ENCODE peak calls at places on chromosomes 4 and X, in six cellular contexts. One of them, this sample, is unnamed.

GRCh38 chr4:148112231-148112982 is 329.8 kb downstream of the NR3C2 start:
- DNase-seq in lower lobe of right lung: no peak
- DNase-seq in cardiac fibroblast: peak
- DNase-seq in fibroblast of lung: peak
- DNase-seq in fibroblast of pulmonary artery: peak
- DNase-seq in keratinocyte: no peak
- DNase-seq in this sample: no peak

GRCh38 chr4:82123934-82124333 is 249.9 kb downstream of the HNRNPD start:
- DNase-seq in fibroblast of pulmonary artery: no peak
- DNase-seq in fibroblast of lung: no peak
- DNase-seq in lower lobe of right lung: no peak
- DNase-seq in keratinocyte: no peak
- DNase-seq in cardiac fibroblast: no peak
- DNase-seq in this sample: no peak

GRCh38 chr4:86031927-86032326 is 327.9 kb downstream of the MAPK10 start:
- DNase-seq in keratinocyte: no peak
- DNase-seq in fibroblast of pulmonary artery: peak
- DNase-seq in fibroblast of lung: no peak
- DNase-seq in lower lobe of right lung: no peak
- DNase-seq in cardiac fibroblast: peak
- DNase-seq in this sample: no peak

GRCh38 chr4:20639346-20639745 is 60.9 kb upstream of the PACRGL start:
- DNase-seq in fibroblast of pulmonary artery: peak
- DNase-seq in fibroblast of lung: no peak
- DNase-seq in keratinocyte: no peak
- DNase-seq in cardiac fibroblast: no peak
- DNase-seq in lower lobe of right lung: no peak
- DNase-seq in this sample: no peak

GRCh38 chrX:37993857-37994619 is 12.3 kb upstream of the SYTL5 start:
- DNase-seq in fibroblast of pulmonary artery: no peak
- DNase-seq in fibroblast of lung: no peak
- DNase-seq in lower lobe of right lung: peak
- DNase-seq in cardiac fibroblast: no peak
- DNase-seq in keratinocyte: peak
- DNase-seq in this sample: no peak

GRCh38 chr4:73499996-73500765 is 18.6 kb downstream of the AFM start:
- DNase-seq in keratinocyte: no peak
- DNase-seq in fibroblast of lung: no peak
- DNase-seq in fibroblast of pulmonary artery: peak
- DNase-seq in cardiac fibroblast: peak
- DNase-seq in lower lobe of right lung: no peak
- DNase-seq in this sample: no peak

GRCh38 chr4:77734928-77735327 is 84.2 kb downstream of the CNOT6L start:
- DNase-seq in lower lobe of right lung: no peak
- DNase-seq in keratinocyte: no peak
- DNase-seq in fibroblast of lung: peak
- DNase-seq in cardiac fibroblast: peak
- DNase-seq in fibroblast of pulmonary artery: peak
- DNase-seq in this sample: no peak

GRCh38 chr4:104494161-104494560 is 533 bp downstream of the CXXC4 start:
- DNase-seq in keratinocyte: no peak
- DNase-seq in lower lobe of right lung: no peak
- DNase-seq in fibroblast of pulmonary artery: peak
- DNase-seq in cardiac fibroblast: no peak
- DNase-seq in fibroblast of lung: no peak
- DNase-seq in this sample: no peak

GRCh38 chrX:102651968-102652744 is 873 bp downstream of the GPRASP1 start:
- DNase-seq in cardiac fibroblast: peak
- DNase-seq in fibroblast of lung: peak
- DNase-seq in fibroblast of pulmonary artery: peak
- DNase-seq in keratinocyte: peak
- DNase-seq in lower lobe of right lung: no peak
- DNase-seq in this sample: no peak

GRCh38 chr4:152448038-152448437 is 87.9 kb downstream of the FBXW7 start:
- DNase-seq in cardiac fibroblast: no peak
- DNase-seq in lower lobe of right lung: no peak
- DNase-seq in fibroblast of lung: no peak
- DNase-seq in keratinocyte: no peak
- DNase-seq in fibroblast of pulmonary artery: no peak
- DNase-seq in this sample: no peak

GRCh38 chr4:161767116-161767515 is 396.7 kb downstream of the FSTL5 start:
- DNase-seq in keratinocyte: no peak
- DNase-seq in lower lobe of right lung: no peak
- DNase-seq in fibroblast of lung: peak
- DNase-seq in fibroblast of pulmonary artery: peak
- DNase-seq in cardiac fibroblast: peak
- DNase-seq in this sample: no peak

GRCh38 chr4:53601251-53601764 is 10.0 kb upstream of the LNX1 start:
- DNase-seq in cardiac fibroblast: peak
- DNase-seq in fibroblast of pulmonary artery: peak
- DNase-seq in lower lobe of right lung: no peak
- DNase-seq in fibroblast of lung: no peak
- DNase-seq in keratinocyte: no peak
- DNase-seq in this sample: no peak

GRCh38 chr4:160117686-160118085 is 1014.8 kb downstream of the RAPGEF2 start:
- DNase-seq in fibroblast of lung: no peak
- DNase-seq in keratinocyte: no peak
- DNase-seq in cardiac fibroblast: no peak
- DNase-seq in lower lobe of right lung: no peak
- DNase-seq in fibroblast of pulmonary artery: no peak
- DNase-seq in this sample: no peak

GRCh38 chrX:38847206-38847902 is 46.1 kb downstream of the MID1IP1 start:
- DNase-seq in lower lobe of right lung: no peak
- DNase-seq in keratinocyte: no peak
- DNase-seq in cardiac fibroblast: no peak
- DNase-seq in fibroblast of lung: no peak
- DNase-seq in fibroblast of pulmonary artery: no peak
- DNase-seq in this sample: no peak

GRCh38 chr4:55004831-55005230 is 120.6 kb downstream of the KDR start:
- DNase-seq in cardiac fibroblast: peak
- DNase-seq in fibroblast of pulmonary artery: peak
- DNase-seq in lower lobe of right lung: no peak
- DNase-seq in keratinocyte: no peak
- DNase-seq in fibroblast of lung: peak
- DNase-seq in this sample: no peak

GRCh38 chrX:78333521-78333920 is 6.1 kb upstream of the CYSLTR1 start:
- DNase-seq in lower lobe of right lung: no peak
- DNase-seq in fibroblast of pulmonary artery: peak
- DNase-seq in keratinocyte: no peak
- DNase-seq in fibroblast of lung: no peak
- DNase-seq in cardiac fibroblast: peak
- DNase-seq in this sample: no peak

GRCh38 chr4:186225848-186226247 is 1.5 kb upstream of the KLKB1 start:
- DNase-seq in fibroblast of lung: no peak
- DNase-seq in keratinocyte: no peak
- DNase-seq in lower lobe of right lung: no peak
- DNase-seq in fibroblast of pulmonary artery: no peak
- DNase-seq in cardiac fibroblast: no peak
- DNase-seq in this sample: no peak

GRCh38 chrX:102840871-102841705 is 96.0 kb upstream of the RAB40AL start:
- DNase-seq in fibroblast of lung: peak
- DNase-seq in lower lobe of right lung: no peak
- DNase-seq in cardiac fibroblast: peak
- DNase-seq in keratinocyte: no peak
- DNase-seq in fibroblast of pulmonary artery: peak
- DNase-seq in this sample: no peak

GRCh38 chrX:31500920-31501319 is 429.1 kb upstream of the FTHL17 start:
- DNase-seq in lower lobe of right lung: no peak
- DNase-seq in fibroblast of lung: peak
- DNase-seq in keratinocyte: no peak
- DNase-seq in cardiac fibroblast: peak
- DNase-seq in fibroblast of pulmonary artery: peak
- DNase-seq in this sample: no peak

GRCh38 chrX:47278684-47279083 is 45.9 kb downstream of the USP11 start:
- DNase-seq in lower lobe of right lung: no peak
- DNase-seq in fibroblast of pulmonary artery: peak
- DNase-seq in fibroblast of lung: peak
- DNase-seq in keratinocyte: no peak
- DNase-seq in cardiac fibroblast: peak
- DNase-seq in this sample: no peak

GRCh38 chr4:11691236-11691635 is 262.5 kb upstream of the HS3ST1 start:
- DNase-seq in cardiac fibroblast: no peak
- DNase-seq in keratinocyte: no peak
- DNase-seq in fibroblast of lung: no peak
- DNase-seq in fibroblast of pulmonary artery: no peak
- DNase-seq in lower lobe of right lung: no peak
- DNase-seq in this sample: no peak

GRCh38 chr4:16443504-16444088 is 217.3 kb upstream of the TAPT1 start:
- DNase-seq in keratinocyte: no peak
- DNase-seq in lower lobe of right lung: no peak
- DNase-seq in cardiac fibroblast: peak
- DNase-seq in fibroblast of lung: peak
- DNase-seq in fibroblast of pulmonary artery: peak
- DNase-seq in this sample: no peak

GRCh38 chr4:11908205-11908604 is 479.5 kb upstream of the HS3ST1 start:
- DNase-seq in keratinocyte: no peak
- DNase-seq in lower lobe of right lung: no peak
- DNase-seq in cardiac fibroblast: no peak
- DNase-seq in fibroblast of pulmonary artery: no peak
- DNase-seq in fibroblast of lung: no peak
- DNase-seq in this sample: no peak

GRCh38 chrX:149504226-149504914 is 736 bp downstream of the IDS start:
- DNase-seq in fibroblast of lung: no peak
- DNase-seq in fibroblast of pulmonary artery: no peak
- DNase-seq in keratinocyte: no peak
- DNase-seq in lower lobe of right lung: peak
- DNase-seq in cardiac fibroblast: peak
- DNase-seq in this sample: no peak

GRCh38 chr4:147096667-147097604 is 151.3 kb upstream of the TTC29 start:
- DNase-seq in fibroblast of lung: peak
- DNase-seq in keratinocyte: peak
- DNase-seq in fibroblast of pulmonary artery: peak
- DNase-seq in lower lobe of right lung: no peak
- DNase-seq in cardiac fibroblast: peak
- DNase-seq in this sample: no peak

GRCh38 chrX:56813318-56813837 is 84.3 kb downstream of the NBDY start:
- DNase-seq in fibroblast of pulmonary artery: peak
- DNase-seq in keratinocyte: peak
- DNase-seq in fibroblast of lung: peak
- DNase-seq in lower lobe of right lung: no peak
- DNase-seq in cardiac fibroblast: peak
- DNase-seq in this sample: no peak

GRCh38 chr4:151799417-151800030 is 38.7 kb upstream of the GATB start:
- DNase-seq in lower lobe of right lung: no peak
- DNase-seq in fibroblast of pulmonary artery: no peak
- DNase-seq in cardiac fibroblast: no peak
- DNase-seq in fibroblast of lung: no peak
- DNase-seq in keratinocyte: no peak
- DNase-seq in this sample: no peak

GRCh38 chr4:70838972-70839536 is 636 bp downstream of the GRSF1 start:
- DNase-seq in keratinocyte: no peak
- DNase-seq in fibroblast of pulmonary artery: peak
- DNase-seq in cardiac fibroblast: peak
- DNase-seq in fibroblast of lung: peak
- DNase-seq in lower lobe of right lung: peak
- DNase-seq in this sample: peak

DNA sequence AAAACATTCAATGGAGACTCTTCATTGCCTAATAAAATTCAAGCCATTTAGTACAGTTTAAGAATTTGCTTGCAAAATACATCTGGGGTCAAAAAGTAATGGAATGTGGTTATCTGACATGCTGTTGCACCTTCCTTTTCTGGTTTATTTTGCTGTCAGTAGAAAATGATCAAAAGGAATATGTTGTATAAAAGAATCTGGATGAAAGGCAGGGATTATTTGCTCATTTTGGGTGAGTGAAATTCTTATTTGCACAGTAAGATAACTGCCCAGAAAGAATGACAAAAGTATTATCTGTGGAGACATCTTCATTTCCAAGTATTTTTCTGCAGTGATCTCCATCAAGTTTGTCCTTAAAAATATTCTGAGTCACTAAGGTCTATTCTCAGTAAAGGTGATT is 30.4 kb downstream of the BOD1L1 start:
- DNase-seq in fibroblast of lung: no peak
- DNase-seq in lower lobe of right lung: no peak
- DNase-seq in cardiac fibroblast: no peak
- DNase-seq in fibroblast of pulmonary artery: no peak
- DNase-seq in keratinocyte: no peak
- DNase-seq in this sample: no peak
- TF ChIP-seq CTCF in fibroblast of lung: no peak
- TF ChIP-seq CTCF in lower lobe of right lung: no peak
- TF ChIP-seq CTCF in cardiac fibroblast: no peak
- TF ChIP-seq CTCF in fibroblast of pulmonary artery: no peak
- TF ChIP-seq CTCF in keratinocyte: no peak
- TF ChIP-seq CTCF in this sample: no peak

DNA sequence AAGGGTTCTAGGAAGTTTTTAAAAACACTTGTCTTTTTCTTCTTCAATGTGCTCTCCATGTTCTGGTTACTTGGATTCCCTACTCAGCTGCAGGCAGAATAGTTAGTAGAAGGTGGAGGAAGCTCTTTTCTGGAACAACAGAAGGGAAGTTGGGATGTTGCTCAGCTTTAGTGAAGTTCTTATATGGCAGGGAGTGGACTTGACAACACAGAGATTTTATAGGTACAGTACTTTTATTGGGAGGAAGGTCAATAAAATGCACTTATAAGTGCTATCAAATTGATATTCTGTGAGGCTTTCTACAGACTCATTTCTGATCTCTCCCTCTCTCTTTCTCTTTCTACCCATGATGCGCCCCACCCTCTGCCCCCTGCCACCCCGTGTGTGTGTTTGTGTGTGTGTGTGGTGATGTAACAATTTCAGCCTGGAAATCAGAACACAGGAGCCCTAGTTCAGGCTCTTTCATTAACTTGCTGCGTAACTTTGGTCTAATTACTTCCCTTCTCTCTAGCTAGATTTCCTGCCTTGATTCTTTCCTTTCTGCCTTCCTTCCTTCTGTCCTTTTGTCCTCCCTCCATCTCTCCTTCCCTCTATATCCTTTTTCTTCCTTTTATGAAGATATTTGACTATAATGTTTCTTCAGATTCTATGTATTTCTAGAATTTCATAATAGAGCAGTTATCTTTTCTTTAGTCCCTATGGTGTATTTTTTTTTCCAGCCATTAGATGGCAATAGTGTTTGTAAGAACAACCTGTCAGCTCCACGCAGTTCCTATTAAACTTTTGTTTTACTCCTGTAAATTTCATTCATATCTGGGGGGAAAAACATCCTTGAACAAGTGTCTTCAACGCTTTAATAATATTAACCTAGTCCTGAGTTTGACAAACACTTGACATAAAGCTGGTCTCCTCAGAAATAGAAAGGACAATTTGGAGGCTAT is 37.1 kb downstream of the HEPH start:
- DNase-seq in keratinocyte: no peak
- DNase-seq in cardiac fibroblast: peak
- DNase-seq in lower lobe of right lung: no peak
- DNase-seq in fibroblast of lung: no peak
- DNase-seq in fibroblast of pulmonary artery: peak
- DNase-seq in this sample: no peak
- TF ChIP-seq CTCF in keratinocyte: peak
- TF ChIP-seq CTCF in cardiac fibroblast: no peak
- TF ChIP-seq CTCF in lower lobe of right lung: no peak
- TF ChIP-seq CTCF in fibroblast of lung: no peak
- TF ChIP-seq CTCF in fibroblast of pulmonary artery: peak
- TF ChIP-seq CTCF in this sample: no peak

GRCh38 chr4:60463846-60464502 is 736.2 kb upstream of the ADGRL3 start:
- DNase-seq in lower lobe of right lung: no peak
- DNase-seq in cardiac fibroblast: peak
- DNase-seq in fibroblast of lung: peak
- DNase-seq in keratinocyte: no peak
- DNase-seq in fibroblast of pulmonary artery: no peak
- DNase-seq in this sample: no peak
- TF ChIP-seq CTCF in lower lobe of right lung: no peak
- TF ChIP-seq CTCF in cardiac fibroblast: peak
- TF ChIP-seq CTCF in fibroblast of lung: peak
- TF ChIP-seq CTCF in keratinocyte: peak
- TF ChIP-seq CTCF in fibroblast of pulmonary artery: peak
- TF ChIP-seq CTCF in this sample: no peak

GRCh38 chr4:44425614-44426208 is 22.9 kb downstream of the KCTD8 start:
- DNase-seq in fibroblast of lung: peak
- DNase-seq in lower lobe of right lung: no peak
- DNase-seq in fibroblast of pulmonary artery: peak
- DNase-seq in keratinocyte: no peak
- DNase-seq in cardiac fibroblast: peak
- DNase-seq in this sample: no peak
- TF ChIP-seq CTCF in fibroblast of lung: peak
- TF ChIP-seq CTCF in lower lobe of right lung: no peak
- TF ChIP-seq CTCF in fibroblast of pulmonary artery: peak
- TF ChIP-seq CTCF in keratinocyte: peak
- TF ChIP-seq CTCF in cardiac fibroblast: peak
- TF ChIP-seq CTCF in this sample: no peak